ENCODE peak calls at places on chromosomes 2 and 18, in five cellular contexts. G is HepG2, C is GM12878, A is A549, T is H1. K is an unnamed sample.

GRCh38 chr2:112121682-112122254 is 16.4 kb upstream of the FBLN7 start:
- DNase-seq in G (peak), C (no peak), A (peak), T (no peak), K (no peak)

GRCh38 chr2:32772623-32773221 is 144.9 kb downstream of the TTC27 start:
- DNase-seq in G (peak), C (no peak), A (peak), T (peak), K (peak)

GRCh38 chr2:99888617-99889016 is 253.8 kb downstream of the AFF3 start:
- DNase-seq in G (no peak), C (no peak), A (no peak), T (no peak), K (no peak)

GRCh38 chr2:9972621-9973445 is 21.3 kb downstream of the GRHL1 start:
- DNase-seq in G (no peak), C (no peak), A (no peak), T (no peak), K (peak)

GRCh38 chr2:161112885-161113284 is 47.3 kb upstream of the TANK start:
- DNase-seq in G (no peak), C (no peak), A (no peak), T (no peak), K (no peak)

GRCh38 chr2:29281585-29281984 is 166.4 kb downstream of the CLIP4 start:
- DNase-seq in G (no peak), C (no peak), A (peak), T (no peak), K (no peak)

GRCh38 chr2:118090387-118091139 is 2.3 kb downstream of the INSIG2 start:
- DNase-seq in G (peak), C (no peak), A (no peak), T (no peak), K (no peak)

GRCh38 chr2:118639371-118639770 is 208.1 kb downstream of the EN1 start:
- DNase-seq in G (no peak), C (no peak), A (no peak), T (no peak), K (no peak)

GRCh38 chr2:26652361-26653041 is 11.3 kb upstream of the CIB4 start:
- DNase-seq in G (no peak), C (no peak), A (no peak), T (no peak), K (no peak)

GRCh38 chr2:99695856-99696255 is 206.0 kb upstream of the REV1 start:
- DNase-seq in G (no peak), C (no peak), A (no peak), T (no peak), K (no peak)

GRCh38 chr2:20447437-20448245 is 767 bp downstream of the RHOB start:
- DNase-seq in G (no peak), C (no peak), A (peak), T (no peak), K (no peak)

GRCh38 chr2:16862474-16862873 is 196.8 kb upstream of the CYRIA start:
- DNase-seq in G (no peak), C (no peak), A (no peak), T (no peak), K (no peak)

GRCh38 chr2:188142636-188143035 is 149.0 kb upstream of the GULP1 start:
- DNase-seq in G (no peak), C (no peak), A (peak), T (no peak), K (no peak)
- TF ChIP-seq HDAC2 in G (no peak), C (no peak), A (no peak), T (no peak), K (no peak)

DNA sequence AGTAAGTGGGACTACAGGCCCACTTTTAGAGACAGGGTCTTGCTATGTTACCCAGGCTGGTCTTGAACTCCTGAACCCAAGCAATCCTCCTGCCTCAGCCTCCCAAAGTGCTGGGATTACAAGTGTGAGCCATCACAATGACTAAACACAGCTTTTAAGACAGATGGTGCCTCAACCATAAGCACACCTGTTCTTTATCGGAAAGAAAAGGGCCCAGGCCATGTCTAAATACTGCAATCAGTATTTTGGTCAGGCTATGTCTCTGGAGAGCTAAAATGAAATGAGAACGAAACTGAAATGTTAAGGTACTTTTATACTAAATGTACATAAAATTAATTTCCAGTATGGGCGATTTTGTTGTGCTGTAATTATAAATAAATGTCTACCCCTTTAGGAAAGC is 69.5 kb upstream of the SPTBN1 start:
- DNase-seq in G (no peak), C (no peak), A (no peak), T (no peak), K (no peak)
- TF ChIP-seq HDAC2 in G (no peak), C (no peak), A (no peak), T (no peak), K (no peak)

GRCh38 chr18:489244-490023 is 11.1 kb downstream of the COLEC12 start:
- DNase-seq in G (no peak), C (no peak), A (no peak), T (no peak), K (no peak)
- TF ChIP-seq HDAC2 in G (no peak), C (no peak), A (no peak), T (no peak), K (no peak)

DNA sequence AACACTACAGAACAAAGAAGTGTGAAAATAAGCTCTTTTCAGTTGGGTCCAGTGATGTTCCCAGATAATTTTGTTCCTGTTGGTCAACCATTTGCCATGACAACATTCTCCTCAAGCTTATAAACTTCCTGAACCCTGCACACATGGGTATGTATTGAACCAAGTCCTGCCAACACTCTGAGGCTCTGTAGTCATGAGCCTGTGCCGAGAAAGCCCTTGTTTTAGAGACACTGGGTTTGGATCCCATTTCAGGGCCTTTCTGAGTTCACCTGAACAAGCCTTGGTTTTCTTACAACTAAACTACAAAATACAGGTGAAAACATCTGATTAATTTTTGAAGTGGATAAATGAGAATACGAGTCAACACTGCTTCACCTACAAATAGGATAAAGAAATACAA is 38.5 kb downstream of the AKAIN1 start:
- DNase-seq in G (no peak), C (no peak), A (no peak), T (no peak), K (no peak)
- TF ChIP-seq HDAC2 in G (no peak), C (no peak), A (no peak), T (no peak), K (no peak)

DNA sequence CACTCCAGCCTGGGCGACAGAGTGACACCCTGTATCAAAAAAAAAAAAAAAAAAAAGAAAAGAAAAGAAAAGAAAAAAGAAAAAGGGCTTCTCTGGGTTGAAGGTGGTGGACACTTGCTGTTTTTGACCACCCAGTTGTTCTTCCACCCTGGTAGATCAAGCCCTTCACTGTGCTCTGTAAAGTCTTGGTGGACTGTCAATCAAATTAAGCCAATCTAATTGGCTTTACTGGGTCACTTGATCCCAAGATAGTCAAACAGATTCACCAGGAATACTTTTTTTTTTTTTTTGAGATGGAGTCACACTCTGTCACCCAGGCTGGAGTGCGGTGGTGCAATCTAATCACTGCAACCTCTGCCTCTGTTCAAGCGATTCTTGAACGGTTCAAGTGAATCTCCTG is 191.7 kb downstream of the AGPS start:
- DNase-seq in G (no peak), C (no peak), A (no peak), T (no peak), K (no peak)
- TF ChIP-seq HDAC2 in G (no peak), C (no peak), A (no peak), T (no peak), K (no peak)

GRCh38 chr2:209411296-209411695 is 12.6 kb upstream of the MAP2 start:
- DNase-seq in G (no peak), C (no peak), A (no peak), T (no peak), K (no peak)
- TF ChIP-seq HDAC2 in G (no peak), C (no peak), A (no peak), T (no peak), K (no peak)